ENCODE peak calls at places on chromosomes 2 and 18, in seven cellular contexts. E is K562, D is A549, P is heart left ventricle, X is upper lobe of right lung, W is osteoblast, U is dorsolateral prefrontal cortex. V is an unnamed sample.

GRCh38 chr2:218627939-218628338 is 20.2 kb downstream of the PLCD4 start:
- DNase-seq in E (no peak), U (no peak), W (no peak), P (no peak), D (no peak), X (no peak), V (no peak)

GRCh38 chr2:58428553-58429284 is 187.6 kb upstream of the FANCL start:
- DNase-seq in E (no peak), U (peak; percentile 47), X (no peak), P (no peak), D (peak; percentile 14), W (peak; percentile 76), V (no peak)

GRCh38 chr18:11607897-11608296 is 1.5 kb upstream of the SLC35G4 start:
- DNase-seq in W (peak; percentile 23), U (no peak), E (no peak), P (no peak), D (no peak), X (no peak), V (no peak)

GRCh38 chr2:3628241-3628679 is 29.7 kb upstream of the ALLC start:
- DNase-seq in W (peak; percentile 31), U (no peak), X (peak; percentile 48), P (peak; percentile 27), E (no peak), D (no peak), V (peak; percentile 25)

GRCh38 chr2:133247613-133248012 is 320.6 kb downstream of the NCKAP5 start:
- DNase-seq in X (no peak), P (no peak), D (no peak), W (no peak), E (no peak), U (no peak), V (no peak)

GRCh38 chr18:39523281-39523680 is 1957.7 kb upstream of the CELF4 start:
- DNase-seq in P (no peak), D (peak; percentile 38), W (no peak), X (no peak), U (no peak), E (no peak), V (no peak)

GRCh38 chr2:191625016-191625415 is 52.9 kb upstream of the NABP1 start:
- DNase-seq in E (no peak), W (no peak), U (no peak), D (peak; percentile 55), P (no peak), X (peak; percentile 62), V (no peak)

GRCh38 chr18:2627821-2628276 is 27.7 kb upstream of the SMCHD1 start:
- DNase-seq in U (no peak), E (no peak), P (no peak), X (no peak), D (peak; percentile 6), W (no peak), V (no peak)

GRCh38 chr18:37476182-37476581 is 89.4 kb downstream of the CELF4 start:
- DNase-seq in P (no peak), X (no peak), D (peak; percentile 24), W (peak; percentile 91), U (peak; percentile 42), E (peak; percentile 70), V (no peak)

GRCh38 chr2:100614455-100615000 is 51.7 kb downstream of the PDCL3 start:
- DNase-seq in X (no peak), E (no peak), W (peak; percentile 36), U (no peak), D (no peak), P (no peak), V (no peak)

GRCh38 chr2:134408386-134408785 is 154.5 kb downstream of the MGAT5 start:
- DNase-seq in U (no peak), W (no peak), E (no peak), P (no peak), X (no peak), D (no peak), V (no peak)

GRCh38 chr2:126704434-126705165 is 48.6 kb downstream of the GYPC start:
- DNase-seq in W (no peak), U (no peak), E (no peak), D (no peak), P (no peak), X (no peak), V (no peak)

GRCh38 chr2:199928626-199929025 is 17.5 kb downstream of the C2orf69 start:
- DNase-seq in W (no peak), D (no peak), E (no peak), U (no peak), P (no peak), X (no peak), V (no peak)

GRCh38 chr18:25594351-25594750 is 242.4 kb upstream of the ZNF521 start:
- DNase-seq in X (no peak), P (no peak), E (no peak), U (no peak), D (no peak), W (no peak), V (no peak)

GRCh38 chr2:239341146-239341732 is 59.6 kb downstream of the HDAC4 start:
- DNase-seq in D (no peak), U (no peak), P (no peak), X (no peak), E (no peak), W (no peak), V (no peak)

GRCh38 chr18:74396252-74397204 is 60.6 kb downstream of the DIPK1C start:
- DNase-seq in X (no peak), P (no peak), W (no peak), D (no peak), E (no peak), U (no peak), V (no peak)

GRCh38 chr18:11995445-11996189 is 14.3 kb downstream of the IMPA2 start:
- DNase-seq in X (peak; percentile 87), D (peak; percentile 77), U (no peak), P (peak; percentile 84), E (peak; percentile 79), W (peak; percentile 93), V (peak; percentile 88)

GRCh38 chr2:234670052-234670451 is 173.2 kb upstream of the ARL4C start:
- DNase-seq in P (no peak), E (no peak), W (no peak), D (no peak), X (no peak), U (no peak), V (no peak)

GRCh38 chr2:201129044-201129505 is 13.1 kb downstream of the CFLAR start:
- DNase-seq in X (no peak), U (no peak), P (no peak), W (no peak), D (peak; percentile 71), E (no peak), V (no peak)

GRCh38 chr2:157489981-157490380 is 46.1 kb upstream of the CYTIP start:
- DNase-seq in E (no peak), P (no peak), X (no peak), D (no peak), W (peak; percentile 54), U (no peak), V (no peak)

GRCh38 chr18:8745355-8746014 is 40.1 kb downstream of the MTCL1 start:
- DNase-seq in P (no peak), W (no peak), D (no peak), E (no peak), X (no peak), U (no peak), V (no peak)

GRCh38 chr2:9095226-9095625 is 91.7 kb upstream of the MBOAT2 start:
- DNase-seq in E (no peak), P (no peak), U (no peak), W (no peak), X (no peak), D (no peak), V (no peak)

GRCh38 chr2:200931227-200931626 is 32.2 kb downstream of the ORC2 start:
- DNase-seq in D (no peak), E (no peak), U (no peak), W (no peak), P (no peak), X (no peak), V (no peak)

DNA sequence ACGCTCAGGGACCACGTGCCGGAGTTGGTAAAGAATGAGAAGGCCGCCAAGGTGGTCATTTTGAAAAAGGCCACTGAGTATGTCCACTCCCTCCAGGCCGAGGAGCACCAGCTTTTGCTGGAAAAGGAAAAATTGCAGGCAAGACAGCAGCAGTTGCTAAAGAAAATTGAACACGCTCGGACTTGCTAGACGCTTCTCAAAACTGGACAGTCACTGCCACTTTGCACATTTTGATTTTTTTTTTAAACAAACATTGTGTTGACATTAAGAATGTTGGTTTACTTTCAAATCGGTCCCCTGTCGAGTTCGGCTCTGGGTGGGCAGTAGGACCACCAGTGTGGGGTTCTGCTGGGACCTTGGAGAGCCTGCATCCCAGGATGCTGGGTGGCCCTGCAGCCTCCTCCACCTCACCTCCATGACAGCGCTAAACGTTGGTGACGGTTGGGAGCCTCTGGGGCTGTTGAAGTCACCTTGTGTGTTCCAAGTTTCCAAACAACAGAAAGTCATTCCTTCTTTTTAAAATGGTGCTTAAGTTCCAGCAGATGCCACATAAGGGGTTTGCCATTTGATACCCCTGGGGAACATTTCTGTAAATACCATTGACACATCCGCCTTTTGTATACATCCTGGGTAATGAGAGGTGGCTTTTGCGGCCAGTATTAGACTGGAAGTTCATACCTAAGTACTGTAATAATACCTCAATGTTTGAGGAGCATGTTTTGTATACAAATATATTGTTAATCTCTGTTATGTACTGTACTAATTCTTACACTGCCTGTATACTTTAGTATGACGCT is 5.8 kb downstream of the MYCN start:
- DNase-seq in P (no peak), D (no peak), U (no peak), E (no peak), X (no peak), W (no peak), V (no peak)
- H3K4me3 ChIP-seq in P (no peak overlapping the region), D (no peak overlapping the region), U (no peak overlapping the region), E (no peak overlapping the region), X (no peak overlapping the region), W (no peak overlapping the region), V (no peak overlapping the region)

GRCh38 chr2:114056294-114057143 is 166.6 kb downstream of the ACTR3 start:
- DNase-seq in W (no peak), U (no peak), X (no peak), P (no peak), E (no peak), D (no peak), V (no peak)
- H3K4me3 ChIP-seq in W (no peak overlapping the region), U (no peak overlapping the region), X (no peak overlapping the region), P (no peak overlapping the region), E (no peak overlapping the region), D (no peak overlapping the region), V (no peak overlapping the region)

GRCh38 chr2:102149644-102150455 is 7.3 kb downstream of the IL1R1 start:
- DNase-seq in E (no peak), U (no peak), P (no peak), X (no peak), D (no peak), W (no peak), V (no peak)
- H3K4me3 ChIP-seq in E (no peak overlapping the region), U (no peak overlapping the region), P (no peak overlapping the region), X (no peak overlapping the region), D (no peak overlapping the region), W (no peak overlapping the region), V (no peak overlapping the region)

DNA sequence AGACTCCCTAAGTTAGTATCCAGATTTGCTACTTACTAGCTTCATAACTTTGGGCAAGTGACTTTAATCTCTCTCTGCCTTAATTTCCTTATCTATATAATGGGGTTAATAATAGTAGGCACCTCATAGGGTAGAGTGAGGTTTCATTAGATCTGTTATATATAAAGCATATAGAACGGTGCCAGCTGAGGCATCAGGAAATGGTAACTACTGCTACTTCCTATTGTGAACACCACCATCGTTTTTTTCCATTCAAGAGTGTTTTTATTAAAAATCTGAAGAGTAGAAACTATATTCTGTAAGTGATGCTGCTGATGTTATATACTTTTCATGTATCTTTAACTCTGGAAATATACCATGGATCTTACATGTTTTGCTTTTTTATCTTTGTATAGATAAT is 44.3 kb downstream of the MALT1 start:
- DNase-seq in U (no peak), X (no peak), D (no peak), E (no peak), P (no peak), W (no peak), V (no peak)
- H3K4me3 ChIP-seq in U (no peak overlapping the region), X (no peak overlapping the region), D (no peak overlapping the region), E (no peak overlapping the region), P (no peak overlapping the region), W (no peak overlapping the region), V (no peak overlapping the region)

V was measured in right cardiac atrium.